ENCODE peak calls at places on chromosome 3, in seven cellular contexts. E is Right ventricle myocardium superior; D is cardiac muscle cell; L is stimulated activated CD8-positive, alpha-beta memory T cell treated with anti-CD3 and anti-CD28 coated beads, Interleukin-15, amount 100 ng/mL, for 24 hours; B is activated T-cell treated with anti-CD3 and anti-CD28 coated beads, Interleukin-2, amount 50 U/mL, for 1 hour; V is NK-92 treated with Interleukin-12 subunit alpha and Interleukin-12 subunit beta, amount 100 ng/mL, for 24 hours; N is cardiac fibroblast. P is an unnamed sample.

GRCh38 chr3:145094355-145094941 is 1066.5 kb downstream of the PLOD2 start:
- DNase-seq in E (no peak), L (no peak), N (peak), B (no peak), V (no peak), D (peak), P (no peak)

GRCh38 chr3:63354160-63354559 is 76.1 kb downstream of the SYNPR start:
- DNase-seq in D (no peak), V (no peak), B (no peak), N (no peak), E (no peak), L (no peak), P (no peak)

GRCh38 chr3:46860381-46861292 is 2.6 kb downstream of the MYL3 start:
- DNase-seq in L (no peak), E (peak), B (peak), V (no peak), N (no peak), D (peak), P (no peak)

GRCh38 chr3:172449468-172450149 is 1.4 kb upstream of the GHSR start:
- DNase-seq in L (no peak), D (peak), V (no peak), E (peak), N (peak), B (no peak), P (no peak)

GRCh38 chr3:10519236-10519635 is 13.8 kb upstream of the ATP2B2 start:
- DNase-seq in V (no peak), N (no peak), D (no peak), B (no peak), E (no peak), L (no peak), P (no peak)

GRCh38 chr3:133479895-133480669 is 80.2 kb downstream of the BFSP2 start:
- DNase-seq in L (no peak), N (no peak), B (no peak), E (no peak), D (no peak), V (no peak), P (no peak)

GRCh38 chr3:193800138-193801043 is 207.4 kb downstream of the OPA1 start:
- DNase-seq in L (no peak), V (no peak), E (no peak), N (no peak), D (no peak), B (no peak), P (no peak)

GRCh38 chr3:148600902-148601765 is 96.6 kb upstream of the AGTR1 start:
- DNase-seq in B (no peak), V (no peak), L (no peak), E (no peak), N (no peak), D (no peak), P (no peak)

P was measured in natural killer cell.